ENCODE peak calls at places on chromosomes 16 and 17, in nine cellular contexts. X is heart right ventricle, I is neural progenitor cell, U is astrocyte of the spinal cord, R is left lung, K is mammary epithelial cell, Y is Peyer's patch, E is cardiac fibroblast, S is GM12878. C is an unnamed sample.

GRCh38 chr17:64269687-64270649 is 6.9 kb upstream of the TEX2 start:
- DNase-seq in R (no peak), K (no peak), E (no peak), Y (no peak), I (peak; percentile 18), U (no peak), S (no peak), X (no peak), C (no peak)

GRCh38 chr17:78737332-78737731 is 44.7 kb downstream of the CYTH1 start:
- DNase-seq in R (no peak), X (no peak), S (no peak), I (no peak), U (peak; percentile 68), E (no peak), K (peak; percentile 73), Y (no peak), C (no peak)

GRCh38 chr16:79156761-79157160 is 443.8 kb downstream of the MAF start:
- DNase-seq in R (no peak), S (no peak), X (no peak), K (no peak), I (no peak), U (no peak), E (no peak), Y (no peak), C (no peak)

GRCh38 chr17:4497101-4497824 is 1.4 kb upstream of the SPNS2 start:
- DNase-seq in E (no peak), I (no peak), R (no peak), Y (no peak), K (peak; percentile 42), U (peak; percentile 19), X (no peak), S (peak; percentile 21), C (no peak)

GRCh38 chr17:32955155-32955554 is 27.2 kb downstream of the TMEM98 start:
- DNase-seq in I (no peak), X (no peak), R (no peak), E (no peak), S (no peak), U (no peak), K (no peak), Y (no peak), C (no peak)

GRCh38 chr17:68277807-68278206 is 13.1 kb downstream of the SLC16A6 start:
- DNase-seq in Y (no peak), S (no peak), X (no peak), I (no peak), U (no peak), K (no peak), R (no peak), E (no peak), C (no peak)

GRCh38 chr17:79026345-79027273 is 2.6 kb downstream of the C1QTNF1 start:
- DNase-seq in E (peak; percentile 88), S (no peak), X (peak; percentile 58), I (no peak), Y (peak; percentile 61), R (no peak), U (peak; percentile 65), K (peak; percentile 76), C (no peak)

GRCh38 chr16:70522216-70523000 is 946 bp downstream of the COG4 start:
- DNase-seq in E (no peak), U (no peak), S (no peak), I (no peak), R (no peak), Y (no peak), K (no peak), X (no peak), C (no peak)

GRCh38 chr16:19419691-19420060 is 2.0 kb downstream of the TMC5 start:
- DNase-seq in I (no peak), S (no peak), R (no peak), U (no peak), Y (peak; percentile 79), E (no peak), K (peak; percentile 85), X (no peak), C (no peak)

GRCh38 chr17:8956521-8956920 is 9.0 kb downstream of the PIK3R5 start:
- DNase-seq in X (no peak), R (no peak), K (no peak), Y (no peak), U (no peak), I (no peak), E (no peak), S (peak; percentile 92), C (no peak)

GRCh38 chr17:17993366-17993765 is 20.7 kb downstream of the DRC3 start:
- DNase-seq in X (no peak), K (no peak), S (no peak), U (no peak), E (no peak), R (no peak), I (no peak), Y (no peak), C (no peak)

GRCh38 chr17:71759422-71760060 is 361.3 kb upstream of the SOX9 start:
- DNase-seq in Y (no peak), K (no peak), S (no peak), R (no peak), I (no peak), X (no peak), U (peak; percentile 6), E (no peak), C (no peak)

GRCh38 chr17:8470447-8471047 is 34.9 kb downstream of the NDEL1 start:
- DNase-seq in Y (peak; percentile 46), X (peak; percentile 72), S (no peak), R (no peak), I (no peak), E (peak; percentile 39), K (peak; percentile 62), U (peak; percentile 27), C (no peak)

GRCh38 chr17:32936894-32937500 is 9.0 kb downstream of the TMEM98 start:
- DNase-seq in R (peak; percentile 60), U (peak; percentile 61), K (peak; percentile 59), X (peak; percentile 50), I (peak; percentile 94), Y (peak; percentile 87), E (peak; percentile 88), S (no peak), C (peak; percentile 28)

GRCh38 chr17:80265205-80266068 is 4.8 kb downstream of the RNF213 start:
- DNase-seq in R (no peak), I (no peak), K (no peak), X (no peak), Y (peak; percentile 74), S (peak; percentile 84), U (no peak), E (no peak), C (no peak)

GRCh38 chr16:79299154-79299799 is 301.3 kb downstream of the MAF start:
- DNase-seq in K (no peak), E (no peak), I (peak; percentile 97), X (no peak), R (no peak), U (no peak), Y (no peak), S (no peak), C (no peak)

GRCh38 chr17:77948690-77949114 is 9.8 kb upstream of the TNRC6C start:
- DNase-seq in K (peak; percentile 49), R (no peak), E (peak; percentile 57), I (peak; percentile 66), S (no peak), Y (no peak), U (peak; percentile 38), X (no peak), C (no peak)

GRCh38 chr16:75486014-75486404 is 9.2 kb downstream of the CHST6 start:
- DNase-seq in K (peak; percentile 99), U (no peak), Y (peak; percentile 73), R (peak; percentile 22), X (no peak), I (no peak), S (no peak), E (no peak), C (no peak)

GRCh38 chr16:85995591-85996461 is 96.9 kb downstream of the IRF8 start:
- DNase-seq in K (no peak), U (no peak), E (no peak), R (no peak), Y (peak; percentile 59), X (no peak), I (no peak), S (peak; percentile 74), C (no peak)
- H3K4me3 ChIP-seq in K (no peak overlapping the region), U (no peak overlapping the region), E (no peak overlapping the region), R (peak overlapping the region; percentile 7), Y (peak overlapping the region; percentile 9), X (no peak overlapping the region), I (no peak overlapping the region), S (peak overlapping the region; percentile 55), C (no peak overlapping the region)

GRCh38 chr17:67245694-67246397 is 850 bp upstream of the HELZ start:
- DNase-seq in R (peak; percentile 40), S (no peak), Y (peak; percentile 69), K (peak; percentile 26), X (peak; percentile 39), I (peak; percentile 94), E (no peak), U (no peak), C (no peak)
- TF ChIP-seq CTCF in R (no peak), S (no peak), Y (no peak), K (no peak), X (no peak), I (peak; percentile 31), E (no peak), U (no peak), C (no peak)

GRCh38 chr16:4624827-4625616 is 396 bp downstream of the MGRN1 start:
- DNase-seq in R (peak; percentile 77), Y (peak; percentile 87), I (peak; percentile 94), E (peak; percentile 75), U (peak; percentile 74), K (peak; percentile 63), S (peak; percentile 48), X (peak; percentile 67), C (no peak)

GRCh38 chr16:4626396-4626795 is 1.8 kb downstream of the MGRN1 start:
- DNase-seq in U (no peak), I (peak; percentile 1), S (no peak), K (no peak), E (no peak), Y (no peak), R (no peak), X (no peak), C (no peak)

GRCh38 chr16:4625617-4626159 is 1.1 kb downstream of the MGRN1 start:
- DNase-seq in E (no peak), X (no peak), I (peak; percentile 3), Y (no peak), U (no peak), K (no peak), S (no peak), R (no peak), C (no peak)

GRCh38 chr16:4624015-4624826 is at the start of gene MGRN1:
- DNase-seq in K (peak; percentile 96), S (peak; percentile 96), X (peak; percentile 93), Y (peak; percentile 97), I (peak; percentile 99), E (peak; percentile 98), R (peak; percentile 96), U (peak; percentile 99), C (peak; percentile 95)

DNA sequence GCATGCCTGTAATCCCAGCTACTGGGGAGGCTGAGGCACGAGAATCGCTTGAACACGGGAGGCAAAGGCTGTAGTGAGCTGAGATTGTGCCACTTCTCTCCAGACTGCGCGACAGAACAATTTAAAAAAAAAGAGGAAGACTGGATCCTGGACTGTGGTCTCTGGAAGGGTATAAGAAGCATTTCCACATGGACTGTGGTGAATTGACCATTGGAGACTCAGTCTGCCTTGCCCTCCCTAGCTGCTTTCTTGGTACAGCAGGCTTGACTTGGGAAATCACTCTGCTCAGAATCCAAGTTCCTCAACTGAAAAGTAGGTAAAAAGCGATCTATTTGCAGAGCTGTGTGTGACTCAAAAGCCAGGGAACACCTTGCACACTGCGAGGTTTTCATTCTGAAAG is 1.0 kb upstream of the MGRN1 start:
- DNase-seq in R (no peak), Y (no peak), I (no peak), S (no peak), U (no peak), X (no peak), E (no peak), K (no peak), C (no peak)
- H3K4me3 ChIP-seq in R (no peak overlapping the region), Y (no peak overlapping the region), I (no peak overlapping the region), S (peak overlapping the region; percentile 86), U (no peak overlapping the region), X (no peak overlapping the region), E (no peak overlapping the region), K (no peak overlapping the region), C (no peak overlapping the region)

GRCh38 chr16:15482068-15482747 is 47.8 kb downstream of the BMERB1 start:
- DNase-seq in K (peak; percentile 98), S (no peak), E (peak; percentile 89), U (peak; percentile 97), X (no peak), R (peak; percentile 40), I (no peak), Y (peak; percentile 85), C (peak; percentile 11)
- TF ChIP-seq CTCF in K (no peak), S (no peak), E (peak; percentile 22), U (peak; percentile 26), X (no peak), R (no peak), I (no peak), Y (no peak), C (no peak)

C was measured in LNCaP clone FGC.